ENCODE peak calls at places on chromosomes 16 and 17, in five cellular contexts. R is endothelial cell, W is HFF-Myc, J is HL-60, G is OCI-LY7. E is an unnamed sample.

GRCh38 chr16:80656731-80657150 is 115.9 kb downstream of the DYNLRB2 start:
- DNase-seq in R (no peak), W (no peak), J (no peak), G (no peak), E (peak)

GRCh38 chr17:32102172-32102571 is 40.1 kb upstream of the RHOT1 start:
- DNase-seq in R (no peak), W (no peak), J (no peak), G (no peak), E (peak)

GRCh38 chr17:73419896-73420295 is 108.1 kb upstream of the CDC42EP4 start:
- DNase-seq in R (no peak), W (no peak), J (no peak), G (no peak), E (no peak)

GRCh38 chr16:57798953-57799618 is 3.2 kb downstream of the KIFC3 start:
- DNase-seq in R (no peak), W (no peak), J (no peak), G (no peak), E (no peak)

GRCh38 chr17:79987187-79987889 is 48.3 kb downstream of the TBC1D16 start:
- DNase-seq in R (no peak), W (no peak), J (no peak), G (no peak), E (no peak)

GRCh38 chr17:77253611-77254051 is 112.9 kb downstream of the SEC14L1 start:
- DNase-seq in R (no peak), W (no peak), J (no peak), G (peak), E (no peak)

GRCh38 chr16:2769100-2769529 is 8.0 kb downstream of the ELOB start:
- DNase-seq in R (no peak), W (no peak), J (no peak), G (no peak), E (no peak)

GRCh38 chr16:19574625-19575024 is 19.1 kb downstream of the VPS35L start:
- DNase-seq in R (no peak), W (no peak), J (no peak), G (no peak), E (no peak)

GRCh38 chr17:69560987-69561441 is 146.5 kb downstream of the MAP2K6 start:
- DNase-seq in R (no peak), W (no peak), J (no peak), G (no peak), E (no peak)

GRCh38 chr16:55376567-55377167 is 52.7 kb downstream of the IRX6 start:
- DNase-seq in R (no peak), W (no peak), J (no peak), G (no peak), E (no peak)

GRCh38 chr17:40417609-40418427 is at the start of gene TOP2A:
- DNase-seq in R (peak), W (peak), J (peak), G (peak), E (peak)

GRCh38 chr16:11914759-11915643 is 755 bp downstream of the GSPT1 start:
- DNase-seq in R (peak), W (no peak), J (peak), G (peak), E (peak)

GRCh38 chr16:28117168-28117565 is 53.7 kb upstream of the GSG1L start:
- DNase-seq in R (no peak), W (no peak), J (no peak), G (no peak), E (no peak)

GRCh38 chr17:8947201-8947600 is 18.3 kb downstream of the PIK3R5 start:
- DNase-seq in R (no peak), W (no peak), J (no peak), G (no peak), E (no peak)

GRCh38 chr16:87484487-87485331 is 8.1 kb downstream of the ZCCHC14 start:
- DNase-seq in R (no peak), W (no peak), J (no peak), G (no peak), E (no peak)

GRCh38 chr17:80999224-81000088 is 7.8 kb downstream of the CHMP6 start:
- DNase-seq in R (no peak), W (no peak), J (no peak), G (no peak), E (peak)

GRCh38 chr16:24729967-24730815 is 740 bp downstream of the TNRC6A start:
- DNase-seq in R (peak), W (no peak), J (peak), G (peak), E (peak)

GRCh38 chr16:20348365-20349185 is 3.9 kb downstream of the UMOD start:
- DNase-seq in R (peak), W (no peak), J (no peak), G (no peak), E (no peak)

GRCh38 chr16:9097266-9098219 is 6.1 kb downstream of the HAPSTR1 start:
- DNase-seq in R (no peak), W (no peak), J (no peak), G (no peak), E (no peak)

GRCh38 chr16:85123891-85124635 is 11.8 kb upstream of the CIBAR2 start:
- DNase-seq in R (no peak), W (no peak), J (no peak), G (no peak), E (no peak)

GRCh38 chr17:18259621-18260331 is 686 bp upstream of the MIEF2 start:
- DNase-seq in R (no peak), W (no peak), J (no peak), G (no peak), E (no peak)

GRCh38 chr16:54856871-54857270 is 73.8 kb upstream of the IRX5 start:
- DNase-seq in R (no peak), W (no peak), J (no peak), G (no peak), E (no peak)

GRCh38 chr17:27578718-27579085 is 52.3 kb upstream of the LGALS9 start:
- DNase-seq in R (no peak), W (no peak), J (peak), G (no peak), E (peak)

GRCh38 chr16:12318661-12319463 is 342.3 kb downstream of the SNX29 start:
- DNase-seq in R (no peak), W (no peak), J (no peak), G (no peak), E (no peak)

GRCh38 chr17:7211512-7212277 is 7.9 kb downstream of the DLG4 start:
- DNase-seq in R (no peak), W (no peak), J (no peak), G (no peak), E (no peak)

GRCh38 chr16:49643429-49644142 is 212.3 kb downstream of the ZNF423 start:
- DNase-seq in R (no peak), W (no peak), J (no peak), G (no peak), E (no peak)

GRCh38 chr16:17565605-17566004 is 94.8 kb upstream of the XYLT1 start:
- DNase-seq in R (no peak), W (no peak), J (no peak), G (no peak), E (no peak)

GRCh38 chr16:58563775-58564174 is 48.5 kb downstream of the SETD6 start:
- DNase-seq in R (no peak), W (no peak), J (no peak), G (no peak), E (no peak)

GRCh38 chr16:2511128-2511785 is 2.5 kb upstream of the ATP6V0C start:
- DNase-seq in R (no peak), W (no peak), J (no peak), G (no peak), E (no peak)

GRCh38 chr17:69485901-69486643 is 71.6 kb downstream of the MAP2K6 start:
- DNase-seq in R (no peak), W (no peak), J (no peak), G (no peak), E (no peak)

GRCh38 chr16:88813396-88814143 is 1.8 kb upstream of the APRT start:
- DNase-seq in R (no peak), W (no peak), J (no peak), G (no peak), E (no peak)
- TF ChIP-seq CTCF in R (no peak), W (no peak), J (no peak), G (no peak), E (no peak)

GRCh38 chr17:67942810-67943209 is 53.5 kb downstream of the C17orf58 start:
- DNase-seq in R (peak), W (no peak), J (no peak), G (peak), E (no peak)
- TF ChIP-seq CTCF in R (peak), W (peak), J (no peak), G (peak), E (no peak)

DNA sequence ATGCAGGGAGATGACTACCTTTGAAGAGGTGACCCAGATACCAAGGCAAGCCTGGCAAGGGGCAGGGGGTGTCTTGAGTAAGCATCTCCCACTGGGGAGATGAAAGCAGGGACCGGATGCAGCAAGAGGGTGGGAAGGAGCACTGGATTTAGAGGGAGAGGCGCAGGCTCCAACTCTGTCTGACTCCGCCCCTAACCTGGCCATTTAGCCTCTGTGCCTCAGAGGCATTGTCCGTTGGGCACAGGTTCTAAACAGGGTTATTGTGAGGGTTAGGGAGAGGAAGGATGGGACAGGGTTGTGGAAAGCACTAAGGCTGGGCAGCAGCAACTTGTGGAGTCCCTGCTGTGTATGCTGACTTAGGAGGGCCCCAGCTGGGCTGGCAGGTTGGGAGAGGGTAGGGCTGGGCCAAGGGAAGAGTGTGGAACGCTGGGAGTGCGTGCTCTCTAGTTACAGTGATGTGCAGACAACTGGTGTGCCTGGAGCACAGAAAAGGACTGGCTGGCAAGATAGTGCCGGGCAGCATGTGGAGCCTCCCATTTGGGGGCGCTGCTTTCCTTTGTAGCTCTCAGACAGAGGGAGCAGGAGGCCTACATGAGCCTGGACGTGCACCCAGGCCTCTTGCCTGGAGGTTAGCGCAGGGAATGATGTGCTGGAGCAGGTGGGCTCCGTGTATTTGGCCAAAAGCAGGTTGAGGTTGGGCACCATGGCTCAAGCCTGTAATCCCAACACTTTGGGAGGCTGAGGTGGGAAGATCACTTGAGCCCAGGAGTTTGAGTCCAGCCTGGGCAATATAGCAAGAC is 26.2 kb downstream of the TBX2 start:
- DNase-seq in R (no peak), W (no peak), J (no peak), G (no peak), E (peak)
- TF ChIP-seq CTCF in R (no peak), W (peak), J (no peak), G (peak), E (no peak)

DNA sequence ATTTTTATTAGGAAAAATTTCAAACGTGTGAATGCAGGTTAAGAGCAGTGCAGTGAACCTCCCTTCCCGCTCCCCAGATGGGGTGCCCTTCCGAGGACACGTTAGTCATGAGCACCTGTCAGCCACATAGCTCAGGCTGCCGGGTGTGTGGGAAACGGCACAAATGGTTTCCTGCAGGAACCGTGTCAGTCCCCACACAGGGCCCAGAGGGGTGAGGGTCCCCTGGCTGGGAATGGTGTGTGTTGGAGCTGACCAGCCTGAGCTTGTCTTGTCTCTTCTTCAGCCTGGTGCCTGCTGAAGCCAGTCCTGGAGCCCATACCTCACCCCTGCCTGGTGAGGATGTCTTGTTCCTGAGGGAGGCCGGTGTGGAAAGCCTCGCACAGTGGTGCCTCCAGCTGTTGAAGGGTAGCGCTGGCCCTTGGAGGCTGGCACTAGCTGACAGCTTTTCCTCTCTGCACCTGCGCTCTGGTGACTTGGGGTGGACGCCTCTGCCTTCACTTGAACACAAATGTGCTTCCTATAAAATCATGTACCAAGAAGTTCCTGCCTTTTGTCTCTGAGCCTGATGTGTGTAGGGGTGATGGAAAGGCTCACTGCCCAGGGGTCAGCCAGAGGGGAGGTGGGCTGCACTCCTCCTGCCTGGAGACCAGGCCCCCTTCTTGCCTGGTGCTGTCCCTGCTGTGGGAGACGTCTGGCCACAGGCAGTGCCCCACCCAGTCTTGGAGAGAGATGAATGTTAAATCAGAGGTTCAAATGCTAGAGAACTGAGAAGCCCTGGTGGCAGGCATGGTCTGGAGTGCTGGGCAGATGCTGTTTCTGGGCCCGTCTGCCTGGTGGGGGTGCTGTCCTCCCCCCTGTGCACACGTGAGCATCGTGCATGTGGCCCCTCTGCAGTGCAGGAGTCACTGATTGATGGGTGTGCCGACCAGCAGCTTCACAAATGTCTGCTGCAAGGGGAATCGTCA is 102.6 kb upstream of the ZNF750 start:
- DNase-seq in R (no peak), W (no peak), J (no peak), G (no peak), E (no peak)
- TF ChIP-seq CTCF in R (no peak), W (no peak), J (no peak), G (no peak), E (no peak)

E was measured in GM20000.